ENCODE peak calls at places on chromosome 6, in seven cellular contexts. One of them, this sample, is unnamed.

GRCh38 chr6:151494235-151494950 is 576 bp downstream of the CCDC170 start:
- DNase-seq in CD4-positive, CD25-positive, alpha-beta regulatory T cell: peak
- DNase-seq in GM20000: no peak
- DNase-seq in lung: peak
- DNase-seq in DMS 273 treated with DMSO at 0.1 percent for 48 hours: no peak
- DNase-seq in naive thymus-derived CD8-positive, alpha-beta T cell: no peak
- DNase-seq in amniotic stem cell: no peak
- DNase-seq in this sample: no peak

GRCh38 chr6:16355699-16356481 is 117.5 kb downstream of the GMPR start:
- DNase-seq in CD4-positive, CD25-positive, alpha-beta regulatory T cell: no peak
- DNase-seq in GM20000: no peak
- DNase-seq in lung: no peak
- DNase-seq in DMS 273 treated with DMSO at 0.1 percent for 48 hours: no peak
- DNase-seq in naive thymus-derived CD8-positive, alpha-beta T cell: no peak
- DNase-seq in amniotic stem cell: no peak
- DNase-seq in this sample: no peak

GRCh38 chr6:132190097-132190814 is 211.0 kb downstream of the MOXD1 start:
- DNase-seq in CD4-positive, CD25-positive, alpha-beta regulatory T cell: no peak
- DNase-seq in GM20000: peak
- DNase-seq in lung: no peak
- DNase-seq in DMS 273 treated with DMSO at 0.1 percent for 48 hours: no peak
- DNase-seq in naive thymus-derived CD8-positive, alpha-beta T cell: no peak
- DNase-seq in amniotic stem cell: no peak
- DNase-seq in this sample: no peak

GRCh38 chr6:33209856-33210255 is 1.6 kb downstream of the RING1 start:
- DNase-seq in CD4-positive, CD25-positive, alpha-beta regulatory T cell: no peak
- DNase-seq in GM20000: peak
- DNase-seq in lung: no peak
- DNase-seq in DMS 273 treated with DMSO at 0.1 percent for 48 hours: no peak
- DNase-seq in naive thymus-derived CD8-positive, alpha-beta T cell: no peak
- DNase-seq in amniotic stem cell: no peak
- DNase-seq in this sample: no peak

GRCh38 chr6:155795173-155795796 is 339.6 kb upstream of the NOX3 start:
- DNase-seq in CD4-positive, CD25-positive, alpha-beta regulatory T cell: no peak
- DNase-seq in GM20000: no peak
- DNase-seq in lung: no peak
- DNase-seq in DMS 273 treated with DMSO at 0.1 percent for 48 hours: no peak
- DNase-seq in naive thymus-derived CD8-positive, alpha-beta T cell: no peak
- DNase-seq in amniotic stem cell: no peak
- DNase-seq in this sample: no peak

GRCh38 chr6:28657756-28658465 is 132.2 kb downstream of the GPX5 start:
- DNase-seq in CD4-positive, CD25-positive, alpha-beta regulatory T cell: peak
- DNase-seq in GM20000: peak
- DNase-seq in lung: no peak
- DNase-seq in DMS 273 treated with DMSO at 0.1 percent for 48 hours: peak
- DNase-seq in naive thymus-derived CD8-positive, alpha-beta T cell: peak
- DNase-seq in amniotic stem cell: no peak
- DNase-seq in this sample: no peak

GRCh38 chr6:12577124-12577845 is 139.3 kb upstream of the PHACTR1 start:
- DNase-seq in CD4-positive, CD25-positive, alpha-beta regulatory T cell: no peak
- DNase-seq in GM20000: no peak
- DNase-seq in lung: no peak
- DNase-seq in DMS 273 treated with DMSO at 0.1 percent for 48 hours: no peak
- DNase-seq in naive thymus-derived CD8-positive, alpha-beta T cell: no peak
- DNase-seq in amniotic stem cell: no peak
- DNase-seq in this sample: no peak

GRCh38 chr6:82298012-82298411 is 50.5 kb upstream of the IBTK start:
- DNase-seq in CD4-positive, CD25-positive, alpha-beta regulatory T cell: no peak
- DNase-seq in GM20000: no peak
- DNase-seq in lung: no peak
- DNase-seq in DMS 273 treated with DMSO at 0.1 percent for 48 hours: no peak
- DNase-seq in naive thymus-derived CD8-positive, alpha-beta T cell: no peak
- DNase-seq in amniotic stem cell: peak
- DNase-seq in this sample: no peak

GRCh38 chr6:117506180-117506835 is 23.8 kb downstream of the DCBLD1 start:
- DNase-seq in CD4-positive, CD25-positive, alpha-beta regulatory T cell: no peak
- DNase-seq in GM20000: no peak
- DNase-seq in lung: no peak
- DNase-seq in DMS 273 treated with DMSO at 0.1 percent for 48 hours: no peak
- DNase-seq in naive thymus-derived CD8-positive, alpha-beta T cell: no peak
- DNase-seq in amniotic stem cell: no peak
- DNase-seq in this sample: no peak

GRCh38 chr6:28929887-28930620 is 6.3 kb upstream of the TRIM27 start:
- DNase-seq in CD4-positive, CD25-positive, alpha-beta regulatory T cell: no peak
- DNase-seq in GM20000: no peak
- DNase-seq in lung: no peak
- DNase-seq in DMS 273 treated with DMSO at 0.1 percent for 48 hours: no peak
- DNase-seq in naive thymus-derived CD8-positive, alpha-beta T cell: no peak
- DNase-seq in amniotic stem cell: no peak
- DNase-seq in this sample: no peak

GRCh38 chr6:108946695-108947094 is 98.5 kb downstream of the ARMC2 start:
- DNase-seq in CD4-positive, CD25-positive, alpha-beta regulatory T cell: no peak
- DNase-seq in GM20000: no peak
- DNase-seq in lung: no peak
- DNase-seq in DMS 273 treated with DMSO at 0.1 percent for 48 hours: peak
- DNase-seq in naive thymus-derived CD8-positive, alpha-beta T cell: no peak
- DNase-seq in amniotic stem cell: no peak
- DNase-seq in this sample: no peak

GRCh38 chr6:15663057-15663638 is 320 bp upstream of the DTNBP1 start:
- DNase-seq in CD4-positive, CD25-positive, alpha-beta regulatory T cell: no peak
- DNase-seq in GM20000: peak
- DNase-seq in lung: no peak
- DNase-seq in DMS 273 treated with DMSO at 0.1 percent for 48 hours: no peak
- DNase-seq in naive thymus-derived CD8-positive, alpha-beta T cell: no peak
- DNase-seq in amniotic stem cell: peak
- DNase-seq in this sample: no peak

GRCh38 chr6:99604161-99605073 is 2.2 kb upstream of the PRDM13 start:
- DNase-seq in CD4-positive, CD25-positive, alpha-beta regulatory T cell: no peak
- DNase-seq in GM20000: peak
- DNase-seq in lung: no peak
- DNase-seq in DMS 273 treated with DMSO at 0.1 percent for 48 hours: no peak
- DNase-seq in naive thymus-derived CD8-positive, alpha-beta T cell: no peak
- DNase-seq in amniotic stem cell: no peak
- DNase-seq in this sample: no peak

GRCh38 chr6:155530219-155530834 is 74.7 kb upstream of the NOX3 start:
- DNase-seq in CD4-positive, CD25-positive, alpha-beta regulatory T cell: peak
- DNase-seq in GM20000: peak
- DNase-seq in lung: no peak
- DNase-seq in DMS 273 treated with DMSO at 0.1 percent for 48 hours: no peak
- DNase-seq in naive thymus-derived CD8-positive, alpha-beta T cell: no peak
- DNase-seq in amniotic stem cell: no peak
- DNase-seq in this sample: no peak

GRCh38 chr6:99138445-99138844 is 190.7 kb upstream of the FBXL4 start:
- DNase-seq in CD4-positive, CD25-positive, alpha-beta regulatory T cell: no peak
- DNase-seq in GM20000: no peak
- DNase-seq in lung: no peak
- DNase-seq in DMS 273 treated with DMSO at 0.1 percent for 48 hours: no peak
- DNase-seq in naive thymus-derived CD8-positive, alpha-beta T cell: no peak
- DNase-seq in amniotic stem cell: no peak
- DNase-seq in this sample: no peak

GRCh38 chr6:736657-737446 is 43.9 kb upstream of the EXOC2 start:
- DNase-seq in CD4-positive, CD25-positive, alpha-beta regulatory T cell: no peak
- DNase-seq in GM20000: no peak
- DNase-seq in lung: no peak
- DNase-seq in DMS 273 treated with DMSO at 0.1 percent for 48 hours: no peak
- DNase-seq in naive thymus-derived CD8-positive, alpha-beta T cell: no peak
- DNase-seq in amniotic stem cell: no peak
- DNase-seq in this sample: no peak

GRCh38 chr6:106439459-106439858 is 78.9 kb downstream of the CRYBG1 start:
- DNase-seq in CD4-positive, CD25-positive, alpha-beta regulatory T cell: no peak
- DNase-seq in GM20000: no peak
- DNase-seq in lung: no peak
- DNase-seq in DMS 273 treated with DMSO at 0.1 percent for 48 hours: no peak
- DNase-seq in naive thymus-derived CD8-positive, alpha-beta T cell: no peak
- DNase-seq in amniotic stem cell: no peak
- DNase-seq in this sample: no peak

GRCh38 chr6:37242429-37243052 is 15.0 kb upstream of the TBC1D22B start:
- DNase-seq in CD4-positive, CD25-positive, alpha-beta regulatory T cell: no peak
- DNase-seq in GM20000: peak
- DNase-seq in lung: peak
- DNase-seq in DMS 273 treated with DMSO at 0.1 percent for 48 hours: no peak
- DNase-seq in naive thymus-derived CD8-positive, alpha-beta T cell: no peak
- DNase-seq in amniotic stem cell: peak
- DNase-seq in this sample: peak

GRCh38 chr6:92292067-92292466 is 1127.3 kb downstream of the EPHA7 start:
- DNase-seq in CD4-positive, CD25-positive, alpha-beta regulatory T cell: no peak
- DNase-seq in GM20000: no peak
- DNase-seq in lung: no peak
- DNase-seq in DMS 273 treated with DMSO at 0.1 percent for 48 hours: no peak
- DNase-seq in naive thymus-derived CD8-positive, alpha-beta T cell: no peak
- DNase-seq in amniotic stem cell: no peak
- DNase-seq in this sample: no peak

GRCh38 chr6:154686162-154686561 is 47.1 kb upstream of the SCAF8 start:
- DNase-seq in CD4-positive, CD25-positive, alpha-beta regulatory T cell: no peak
- DNase-seq in GM20000: no peak
- DNase-seq in lung: no peak
- DNase-seq in DMS 273 treated with DMSO at 0.1 percent for 48 hours: no peak
- DNase-seq in naive thymus-derived CD8-positive, alpha-beta T cell: no peak
- DNase-seq in amniotic stem cell: no peak
- DNase-seq in this sample: no peak

GRCh38 chr6:70706491-70707123 is 38.9 kb downstream of the SMAP1 start:
- DNase-seq in CD4-positive, CD25-positive, alpha-beta regulatory T cell: peak
- DNase-seq in GM20000: no peak
- DNase-seq in lung: no peak
- DNase-seq in DMS 273 treated with DMSO at 0.1 percent for 48 hours: no peak
- DNase-seq in naive thymus-derived CD8-positive, alpha-beta T cell: no peak
- DNase-seq in amniotic stem cell: peak
- DNase-seq in this sample: no peak

GRCh38 chr6:36129889-36130671 is at the start of gene MAPK13:
- DNase-seq in CD4-positive, CD25-positive, alpha-beta regulatory T cell: peak
- DNase-seq in GM20000: no peak
- DNase-seq in lung: no peak
- DNase-seq in DMS 273 treated with DMSO at 0.1 percent for 48 hours: no peak
- DNase-seq in naive thymus-derived CD8-positive, alpha-beta T cell: no peak
- DNase-seq in amniotic stem cell: no peak
- DNase-seq in this sample: no peak